ENCODE peak calls at places on chromosomes 6 and 20, in ten cellular contexts. X, J, D, B, H, L, T, W, N and P are unnamed samples.

GRCh38 chr6:19753822-19754221 is 83.3 kb upstream of the ID4 start:
- DNase-seq in X (no peak), J (no peak), D (no peak), B (no peak), H (no peak), L (no peak), T (no peak), W (no peak), N (no peak), P (no peak)

GRCh38 chr20:43379239-43379917 is 78.3 kb upstream of the SRSF6 start:
- DNase-seq in X (peak), J (peak), D (peak), B (no peak), H (peak), L (peak), T (no peak), W (no peak), N (no peak), P (peak)

GRCh38 chr6:31738048-31738979 is 1.5 kb upstream of the MSH5 start:
- DNase-seq in X (peak), J (peak), D (peak), B (no peak), H (peak), L (no peak), T (peak), W (peak), N (peak), P (peak)

GRCh38 chr20:36261389-36262105 is 25.3 kb downstream of the AAR2 start:
- DNase-seq in X (no peak), J (no peak), D (no peak), B (no peak), H (no peak), L (no peak), T (no peak), W (no peak), N (no peak), P (no peak)

GRCh38 chr6:15457903-15458530 is 204.8 kb downstream of the DTNBP1 start:
- DNase-seq in X (no peak), J (no peak), D (no peak), B (no peak), H (peak), L (no peak), T (no peak), W (no peak), N (no peak), P (no peak)

GRCh38 chr6:113909224-113909856 is 52.2 kb downstream of the MARCKS start:
- DNase-seq in X (peak), J (peak), D (peak), B (peak), H (peak), L (no peak), T (no peak), W (no peak), N (no peak), P (peak)

GRCh38 chr20:14790771-14791517 is 453.5 kb upstream of the FLRT3 start:
- DNase-seq in X (peak), J (no peak), D (no peak), B (no peak), H (peak), L (no peak), T (no peak), W (no peak), N (no peak), P (no peak)

GRCh38 chr20:42024653-42025052 is 406.5 kb upstream of the CHD6 start:
- DNase-seq in X (no peak), J (no peak), D (no peak), B (peak), H (no peak), L (no peak), T (no peak), W (no peak), N (peak), P (no peak)

GRCh38 chr6:44662461-44663121 is 275.1 kb downstream of the CDC5L start:
- DNase-seq in X (peak), J (peak), D (no peak), B (peak), H (no peak), L (no peak), T (no peak), W (no peak), N (peak), P (peak)

GRCh38 chr6:21679761-21680265 is 86.3 kb downstream of the SOX4 start:
- DNase-seq in X (peak), J (peak), D (peak), B (no peak), H (peak), L (no peak), T (no peak), W (no peak), N (no peak), P (peak)

GRCh38 chr20:55365745-55366144 is 639.6 kb downstream of the CBLN4 start:
- DNase-seq in X (no peak), J (no peak), D (no peak), B (no peak), H (no peak), L (no peak), T (no peak), W (no peak), N (no peak), P (no peak)

GRCh38 chr20:45993197-45993951 is 15.3 kb upstream of the MMP9 start:
- DNase-seq in X (peak), J (no peak), D (peak), B (peak), H (peak), L (no peak), T (no peak), W (no peak), N (no peak), P (peak)

GRCh38 chr6:159440907-159441703 is 251.9 kb downstream of the SOD2 start:
- DNase-seq in X (no peak), J (peak), D (no peak), B (no peak), H (no peak), L (no peak), T (no peak), W (no peak), N (no peak), P (no peak)

GRCh38 chr6:78436335-78436734 is 431.0 kb upstream of the IRAK1BP1 start:
- DNase-seq in X (peak), J (peak), D (no peak), B (peak), H (peak), L (no peak), T (no peak), W (no peak), N (no peak), P (peak)

GRCh38 chr6:136921521-136921935 is 573 bp upstream of the SLC35D3 start:
- DNase-seq in X (no peak), J (no peak), D (peak), B (peak), H (peak), L (no peak), T (no peak), W (no peak), N (peak), P (peak)

GRCh38 chr6:170176621-170177382 is 114.1 kb downstream of the DLL1 start:
- DNase-seq in X (no peak), J (no peak), D (peak), B (peak), H (no peak), L (peak), T (peak), W (peak), N (no peak), P (no peak)

GRCh38 chr6:142947702-142948480 is 2.9 kb upstream of the HIVEP2 start:
- DNase-seq in X (no peak), J (no peak), D (no peak), B (no peak), H (no peak), L (no peak), T (no peak), W (no peak), N (no peak), P (no peak)

GRCh38 chr6:118469468-118469867 is 78.6 kb upstream of the PLN start:
- DNase-seq in X (no peak), J (no peak), D (no peak), B (no peak), H (peak), L (no peak), T (no peak), W (no peak), N (no peak), P (peak)